ENCODE peak calls at places on chromosomes 13 and 19, in four cellular contexts. C, Y, W and X are unnamed samples.

GRCh38 chr13:27338816-27339215 is 68.2 kb downstream of the RASL11A start:
- DNase-seq in Y (no peak), C (no peak), W (no peak), X (no peak)

GRCh38 chr19:13056052-13056660 is 46.5 kb downstream of the LYL1 start:
- DNase-seq in W (peak), Y (no peak), C (no peak), X (peak)

GRCh38 chr19:2034729-2035589 is 16.1 kb downstream of the MKNK2 start:
- DNase-seq in W (no peak), C (no peak), Y (peak), X (no peak)

GRCh38 chr19:53237114-53237777 is 17.4 kb downstream of the ZNF677 start:
- DNase-seq in Y (no peak), W (no peak), C (no peak), X (no peak)

GRCh38 chr13:99339736-99340392 is 32.7 kb upstream of the GPR183 start:
- DNase-seq in Y (no peak), W (no peak), C (no peak), X (no peak)

GRCh38 chr19:39237200-39238184 is 7.3 kb downstream of the IFNL3 start:
- DNase-seq in W (no peak), Y (no peak), C (no peak), X (no peak)

GRCh38 chr13:109198585-109198984 is 569.2 kb downstream of the MYO16 start:
- DNase-seq in C (no peak), Y (no peak), W (no peak), X (no peak)

GRCh38 chr13:61192826-61193225 is 222.8 kb downstream of the PCDH20 start:
- DNase-seq in W (no peak), Y (no peak), C (no peak), X (no peak)

GRCh38 chr13:108220042-108220441 is 1.9 kb downstream of the ABHD13 start:
- DNase-seq in C (no peak), W (no peak), Y (no peak), X (no peak)

GRCh38 chr13:38391341-38391740 is 41.7 kb downstream of the UFM1 start:
- DNase-seq in Y (no peak), C (no peak), W (no peak), X (no peak)

GRCh38 chr13:101465877-101466276 is 13.4 kb downstream of the ITGBL1 start:
- DNase-seq in W (no peak), C (no peak), Y (no peak), X (no peak)

GRCh38 chr19:46784262-46785053 is 3.9 kb downstream of the SLC1A5 start:
- DNase-seq in Y (peak), C (peak), W (peak), X (peak)

GRCh38 chr13:47672982-47673670 is 327.9 kb downstream of the SUCLA2 start:
- DNase-seq in C (no peak), W (no peak), Y (no peak), X (no peak)

GRCh38 chr19:19719798-19720197 is 13.1 kb downstream of the ZNF14 start:
- DNase-seq in W (no peak), Y (no peak), C (no peak), X (no peak)

GRCh38 chr19:35671818-35672217 is 5.5 kb downstream of the UPK1A start:
- DNase-seq in Y (no peak), C (no peak), W (no peak), X (no peak)

GRCh38 chr13:25468330-25469178 is 96.8 kb downstream of the ATP8A2 start:
- DNase-seq in C (no peak), Y (no peak), W (no peak), X (no peak)

GRCh38 chr13:21674271-21675009 is 3.6 kb downstream of the FGF9 start:
- DNase-seq in Y (no peak), C (no peak), W (peak), X (peak)